ENCODE peak calls at places on chromosomes 2 and 18, in nine cellular contexts. K is progenitor cell of endocrine pancreas; M is non-pigmented ciliary epithelial cell; Z is GF-D8; E is T follicular helper cell; I is activated CD8-positive, alpha-beta memory T cell treated with anti-CD3 and anti-CD28 coated beads for 24 hours; P is osteocyte; U is GM23248; S is T-helper 2 cell. H is an unnamed sample.

GRCh38 chr2:174901075-174901474 is 104.1 kb downstream of the CHN1 start:
- DNase-seq in I (no peak), P (no peak), U (peak; percentile 59), E (no peak), M (no peak), Z (no peak), S (peak; percentile 34), K (no peak), H (no peak)

GRCh38 chr2:241204010-241204384 is 15.5 kb downstream of the ANO7 start:
- DNase-seq in E (no peak), M (no peak), Z (no peak), S (no peak), K (no peak), I (no peak), P (no peak), U (no peak), H (no peak)

GRCh38 chr18:57950542-57950941 is 93.5 kb upstream of the NEDD4L start:
- DNase-seq in S (no peak), U (no peak), Z (no peak), E (no peak), P (no peak), M (no peak), I (no peak), K (no peak), H (no peak)

GRCh38 chr2:72745679-72746368 is 80.0 kb downstream of the EXOC6B start:
- DNase-seq in K (no peak), I (no peak), E (no peak), P (no peak), U (peak; percentile 76), Z (no peak), S (peak; percentile 51), M (peak; percentile 36), H (no peak)

GRCh38 chr18:76209597-76209996 is 285.4 kb downstream of the ZNF516 start:
- DNase-seq in U (peak; percentile 90), P (no peak), Z (no peak), K (no peak), I (no peak), S (no peak), E (no peak), M (no peak), H (no peak)

GRCh38 chr2:60368437-60368836 is 185.0 kb downstream of the BCL11A start:
- DNase-seq in S (no peak), U (no peak), Z (no peak), M (no peak), K (no peak), E (no peak), P (no peak), I (no peak), H (no peak)

GRCh38 chr2:14363976-14364375 is 268.5 kb upstream of the LRATD1 start:
- DNase-seq in M (no peak), I (no peak), P (no peak), K (no peak), U (no peak), S (no peak), E (no peak), Z (no peak), H (no peak)

GRCh38 chr2:96397756-96398525 is 62.4 kb downstream of the NCAPH start:
- DNase-seq in P (peak; percentile 56), Z (no peak), M (no peak), E (no peak), I (peak; percentile 53), K (no peak), S (no peak), U (no peak), H (no peak)

GRCh38 chr18:73842795-73843394 is 304.7 kb downstream of the FBXO15 start:
- DNase-seq in S (peak; percentile 26), P (no peak), E (peak; percentile 7), K (peak; percentile 41), U (peak; percentile 71), Z (no peak), M (no peak), I (peak; percentile 70), H (no peak)

GRCh38 chr18:72672364-72673151 is 128.4 kb upstream of the CBLN2 start:
- DNase-seq in U (peak; percentile 61), E (no peak), M (peak; percentile 9), Z (no peak), K (no peak), S (peak; percentile 9), I (no peak), P (no peak), H (no peak)

GRCh38 chr2:95051636-95052035 is 26.1 kb downstream of the MAL start:
- DNase-seq in K (no peak), S (no peak), U (no peak), M (no peak), E (no peak), P (no peak), I (no peak), Z (no peak), H (no peak)

GRCh38 chr18:73895701-73896100 is 251.9 kb downstream of the FBXO15 start:
- DNase-seq in Z (no peak), M (no peak), P (no peak), K (no peak), E (no peak), U (no peak), S (no peak), I (no peak), H (no peak)

GRCh38 chr2:220277445-220277960 is 650.1 kb downstream of the SLC4A3 start:
- DNase-seq in U (peak; percentile 94), P (no peak), M (peak; percentile 60), I (no peak), S (no peak), Z (no peak), K (no peak), E (no peak), H (no peak)

GRCh38 chr2:172200495-172201085 is 97.9 kb upstream of the DLX2 start:
- DNase-seq in P (no peak), Z (no peak), E (no peak), M (no peak), S (no peak), U (peak; percentile 38), K (no peak), I (no peak), H (no peak)

GRCh38 chr2:70005752-70006446 is 44.5 kb upstream of the ASPRV1 start:
- DNase-seq in Z (no peak), P (peak; percentile 48), S (no peak), E (no peak), M (no peak), K (no peak), I (no peak), U (no peak), H (no peak)

GRCh38 chr2:121248766-121249343 is 36.1 kb downstream of the TFCP2L1 start:
- DNase-seq in E (no peak), S (no peak), P (no peak), M (no peak), K (no peak), U (no peak), I (no peak), Z (no peak), H (no peak)

GRCh38 chr2:215906458-215906857 is 106.9 kb downstream of the MREG start:
- DNase-seq in I (no peak), P (no peak), E (no peak), U (no peak), S (no peak), M (no peak), K (no peak), Z (no peak), H (no peak)

GRCh38 chr2:121644715-121645114 is 4.5 kb downstream of the CLASP1 start:
- DNase-seq in P (no peak), M (no peak), E (no peak), Z (no peak), I (no peak), U (no peak), K (no peak), S (no peak), H (no peak)

GRCh38 chr18:45874501-45875184 is 49.2 kb downstream of the SIGLEC15 start:
- DNase-seq in M (no peak), Z (no peak), P (no peak), I (peak; percentile 79), E (peak; percentile 27), S (peak; percentile 84), U (peak; percentile 31), K (no peak), H (no peak)